ENCODE peak calls at places on chromosomes 1 and 21, in five cellular contexts. O is Panc1; E is NCI-H1694; D is fibroblast of lung; Q is naive thymus-derived CD4-positive, alpha-beta T cell. C is an unnamed sample.
A peak's percentile ranks its signal among the peaks of the same experiment; 100 is the strongest.

GRCh38 chr1:202807926-202808757 is at the start of gene KDM5B:
- DNase-seq in O (peak; percentile 45), E (no peak), D (peak; percentile 78), Q (peak; percentile 52), C (peak; percentile 82)

GRCh38 chr1:204288061-204288588 is 71.6 kb downstream of the PLEKHA6 start:
- DNase-seq in O (no peak), E (peak; percentile 39), D (peak; percentile 11), Q (no peak), C (no peak)

GRCh38 chr1:244050835-244051444 is at the start of gene ZBTB18:
- DNase-seq in O (no peak), E (peak; percentile 97), D (peak; percentile 79), Q (no peak), C (peak; percentile 10)

GRCh38 chr21:42681296-42682206 is 28.1 kb downstream of the PDE9A start:
- DNase-seq in O (no peak), E (no peak), D (no peak), Q (no peak), C (no peak)

GRCh38 chr1:240190881-240191385 is 99.2 kb downstream of the FMN2 start:
- DNase-seq in O (no peak), E (peak; percentile 38), D (peak; percentile 100), Q (no peak), C (no peak)

GRCh38 chr21:44428281-44428942 is 26.9 kb upstream of the LRRC3 start:
- DNase-seq in O (no peak), E (no peak), D (no peak), Q (peak; percentile 62), C (peak; percentile 65)

GRCh38 chr1:179229214-179230140 is at the start of gene ABL2:
- DNase-seq in O (no peak), E (peak; percentile 16), D (peak; percentile 17), Q (peak; percentile 57), C (peak; percentile 40)

GRCh38 chr1:175902281-175902680 is 158.9 kb upstream of the TNR start:
- DNase-seq in O (no peak), E (no peak), D (no peak), Q (no peak), C (no peak)

GRCh38 chr1:40305451-40305850 is 11.6 kb downstream of the COL9A2 start:
- DNase-seq in O (no peak), E (no peak), D (no peak), Q (no peak), C (no peak)

GRCh38 chr1:179262183-179262582 is 31.4 kb upstream of the SOAT1 start:
- DNase-seq in O (no peak), E (no peak), D (no peak), Q (no peak), C (no peak)

GRCh38 chr21:43328591-43329360 is 98.2 kb downstream of the SIK1 start:
- DNase-seq in O (no peak), E (no peak), D (no peak), Q (no peak), C (no peak)

GRCh38 chr1:174875306-174875705 is 124.4 kb upstream of the CACYBP start:
- DNase-seq in O (no peak), E (no peak), D (no peak), Q (peak; percentile 14), C (peak; percentile 20)

GRCh38 chr1:22709227-22709626 is 1.4 kb upstream of the EPHB2 start:
- DNase-seq in O (no peak), E (no peak), D (no peak), Q (no peak), C (no peak)

GRCh38 chr1:98253145-98253544 is 332.3 kb upstream of the DPYD start:
- DNase-seq in O (no peak), E (no peak), D (no peak), Q (no peak), C (no peak)

GRCh38 chr1:175555266-175555665 is 188.1 kb downstream of the TNR start:
- DNase-seq in O (no peak), E (no peak), D (peak; percentile 68), Q (no peak), C (no peak)

GRCh38 chr1:3695326-3696217 is 43.3 kb downstream of the TP73 start:
- DNase-seq in O (no peak), E (peak; percentile 48), D (peak; percentile 11), Q (peak; percentile 23), C (peak; percentile 15)

GRCh38 chr1:110370827-110371226 is 20.0 kb downstream of the SLC16A4 start:
- DNase-seq in O (peak; percentile 30), E (no peak), D (peak; percentile 74), Q (no peak), C (no peak)

GRCh38 chr1:147217142-147217541 is 8.0 kb downstream of the FMO5 start:
- DNase-seq in O (no peak), E (no peak), D (no peak), Q (no peak), C (no peak)

GRCh38 chr1:156543066-156543465 is 29.3 kb downstream of the IQGAP3 start:
- DNase-seq in O (no peak), E (no peak), D (no peak), Q (no peak), C (no peak)

GRCh38 chr1:81512242-81512641 is 288.5 kb upstream of the ADGRL2 start:
- DNase-seq in O (no peak), E (peak; percentile 13), D (no peak), Q (no peak), C (no peak)

GRCh38 chr1:39269791-39270342 is 65.4 kb downstream of the MACF1 start:
- DNase-seq in O (no peak), E (no peak), D (no peak), Q (no peak), C (no peak)

GRCh38 chr21:39625211-39625895 is 12.6 kb downstream of the B3GALT5 start:
- DNase-seq in O (no peak), E (no peak), D (no peak), Q (no peak), C (no peak)

GRCh38 chr1:181936269-181936668 is 125.2 kb downstream of the ZNF648 start:
- DNase-seq in O (no peak), E (no peak), D (no peak), Q (no peak), C (no peak)

GRCh38 chr1:198253668-198254067 is 96.9 kb downstream of the NEK7 start:
- DNase-seq in O (no peak), E (no peak), D (peak; percentile 88), Q (no peak), C (no peak)

GRCh38 chr21:42112223-42112622 is 41.1 kb downstream of the UMODL1 start:
- DNase-seq in O (no peak), E (no peak), D (no peak), Q (no peak), C (no peak)

GRCh38 chr21:45129231-45129923 is 55.0 kb downstream of the ADARB1 start:
- DNase-seq in O (no peak), E (no peak), D (peak; percentile 70), Q (no peak), C (no peak)

GRCh38 chr1:223834660-223835263 is 11.0 kb downstream of the TP53BP2 start:
- DNase-seq in O (no peak), E (no peak), D (peak; percentile 67), Q (no peak), C (peak; percentile 45)

GRCh38 chr21:33578959-33579542 is 9.4 kb downstream of the DONSON start:
- DNase-seq in O (no peak), E (no peak), D (peak; percentile 38), Q (no peak), C (no peak)

GRCh38 chr1:225462714-225463574 is 35.1 kb upstream of the LBR start:
- DNase-seq in O (no peak), E (peak; percentile 90), D (no peak), Q (no peak), C (no peak)

GRCh38 chr21:35559128-35559831 is 501.0 kb downstream of the SETD4 start:
- DNase-seq in O (no peak), E (no peak), D (peak; percentile 98), Q (no peak), C (peak; percentile 21)

GRCh38 chr1:209485167-209485566 is 98.3 kb upstream of the CAMK1G start:
- DNase-seq in O (no peak), E (peak; percentile 97), D (peak; percentile 62), Q (no peak), C (no peak)

GRCh38 chr1:206766251-206766856 is 4.2 kb upstream of the IL19 start:
- DNase-seq in O (no peak), E (no peak), D (peak; percentile 97), Q (peak; percentile 72), C (peak; percentile 74)

GRCh38 chr1:217471403-217471802 is 159.5 kb downstream of the GPATCH2 start:
- DNase-seq in O (no peak), E (no peak), D (no peak), Q (no peak), C (no peak)